ENCODE peak calls at places on chromosomes 3 and 15, in six cellular contexts. W is pancreas, K is heart left ventricle, M is left lung, R is lung, Y is heart right ventricle. V is an unnamed sample.

GRCh38 chr3:72176537-72177041 is 391.6 kb upstream of the PROK2 start:
- DNase-seq in W (no peak), K (no peak), M (no peak), R (no peak), Y (no peak), V (no peak)

GRCh38 chr3:56691165-56692000 is 8.3 kb upstream of the TASOR start:
- DNase-seq in W (no peak), K (no peak), M (peak; percentile 42), R (no peak), Y (no peak), V (no peak)

GRCh38 chr3:138070006-138070405 is 45.4 kb downstream of the DZIP1L start:
- DNase-seq in W (no peak), K (no peak), M (no peak), R (no peak), Y (no peak), V (no peak)

GRCh38 chr3:111610189-111610588 is 15.0 kb upstream of the ZBED2 start:
- DNase-seq in W (no peak), K (no peak), M (no peak), R (no peak), Y (no peak), V (no peak)

GRCh38 chr3:139611540-139611939 is 66.2 kb downstream of the NMNAT3 start:
- DNase-seq in W (no peak), K (no peak), M (no peak), R (no peak), Y (no peak), V (no peak)

GRCh38 chr3:159532577-159532976 is 456.1 kb upstream of the IL12A start:
- DNase-seq in W (no peak), K (no peak), M (no peak), R (no peak), Y (no peak), V (no peak)

GRCh38 chr15:25670025-25670554 is 193.0 kb downstream of the ATP10A start:
- DNase-seq in W (no peak), K (peak; percentile 79), M (no peak), R (peak; percentile 41), Y (peak; percentile 68), V (peak; percentile 31)

GRCh38 chr15:81098884-81099601 is 35.0 kb upstream of the CFAP161 start:
- DNase-seq in W (no peak), K (peak; percentile 75), M (no peak), R (peak; percentile 41), Y (peak; percentile 44), V (no peak)

GRCh38 chr3:159669024-159669476 is 319.6 kb upstream of the IL12A start:
- DNase-seq in W (no peak), K (no peak), M (no peak), R (peak; percentile 31), Y (no peak), V (no peak)

GRCh38 chr3:159113476-159113875 is 311.6 kb downstream of the MFSD1 start:
- DNase-seq in W (no peak), K (no peak), M (no peak), R (no peak), Y (no peak), V (no peak)

GRCh38 chr15:57640935-57641682 is 49.4 kb downstream of the MYZAP start:
- DNase-seq in W (no peak), K (no peak), M (no peak), R (no peak), Y (no peak), V (no peak)

GRCh38 chr15:47944911-47945310 is 175.9 kb upstream of the SLC24A5 start:
- DNase-seq in W (no peak), K (no peak), M (no peak), R (no peak), Y (no peak), V (no peak)

GRCh38 chr3:32457971-32458471 is 44.6 kb downstream of the CMTM6 start:
- DNase-seq in W (no peak), K (no peak), M (no peak), R (no peak), Y (no peak), V (no peak)

GRCh38 chr3:106837616-106838015 is 539.6 kb upstream of the CCDC54 start:
- DNase-seq in W (no peak), K (no peak), M (no peak), R (no peak), Y (no peak), V (no peak)

GRCh38 chr3:171358891-171359218 is 101.3 kb downstream of the TNIK start:
- DNase-seq in W (no peak), K (no peak), M (no peak), R (no peak), Y (no peak), V (no peak)

GRCh38 chr15:71411538-71412482 is 296.5 kb downstream of the THSD4 start:
- DNase-seq in W (no peak), K (no peak), M (no peak), R (peak; percentile 78), Y (no peak), V (peak; percentile 89)

GRCh38 chr3:103271575-103271974 is 836.8 kb downstream of the ZPLD1 start:
- DNase-seq in W (no peak), K (no peak), M (no peak), R (no peak), Y (no peak), V (no peak)

GRCh38 chr3:4711680-4711992 is 218.5 kb downstream of the ITPR1 start:
- DNase-seq in W (no peak), K (no peak), M (no peak), R (no peak), Y (no peak), V (no peak)
- TF ChIP-seq CTCF in W (no peak), K (no peak), M (no peak), R (no peak), Y (peak; percentile 0), V (no peak)

GRCh38 chr3:43291546-43291945 is 5.2 kb downstream of the SNRK start:
- DNase-seq in W (no peak), K (no peak), M (no peak), R (no peak), Y (no peak), V (no peak)
- H3K4me1 ChIP-seq in W (peaks cover 67% of the 10 kb centered on the region), K (peaks cover 94% of the 10 kb centered on the region), M (peaks cover 27% of the 10 kb centered on the region), R (peaks cover 11% of the 10 kb centered on the region), Y (peaks cover 88% of the 10 kb centered on the region), V (peaks cover 28% of the 10 kb centered on the region)

DNA sequence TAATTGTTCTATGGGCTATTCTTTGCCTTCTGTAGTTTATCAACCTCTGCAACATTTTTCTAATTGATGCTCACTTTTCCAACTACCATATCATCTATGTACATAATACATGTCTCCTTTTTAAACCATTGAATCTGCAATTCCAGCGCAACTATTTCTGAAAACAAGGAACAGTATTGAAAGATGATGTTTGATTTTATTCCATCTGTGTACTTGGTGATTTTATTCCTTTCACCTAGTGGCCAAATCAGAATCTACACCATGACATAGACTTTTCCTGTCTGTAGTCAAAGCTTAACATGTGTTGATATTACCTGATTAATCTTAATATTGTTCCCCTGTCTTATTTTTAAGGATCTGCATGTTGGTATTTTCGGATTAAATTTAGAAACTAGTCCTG is 13.0 kb downstream of the NKTR start:
- DNase-seq in W (no peak), K (no peak), M (no peak), R (no peak), Y (no peak), V (no peak)
- TF ChIP-seq CTCF in W (no peak), K (peak; percentile 34), M (peak; percentile 50), R (peak; percentile 9), Y (peak; percentile 55), V (peak; percentile 52)

DNA sequence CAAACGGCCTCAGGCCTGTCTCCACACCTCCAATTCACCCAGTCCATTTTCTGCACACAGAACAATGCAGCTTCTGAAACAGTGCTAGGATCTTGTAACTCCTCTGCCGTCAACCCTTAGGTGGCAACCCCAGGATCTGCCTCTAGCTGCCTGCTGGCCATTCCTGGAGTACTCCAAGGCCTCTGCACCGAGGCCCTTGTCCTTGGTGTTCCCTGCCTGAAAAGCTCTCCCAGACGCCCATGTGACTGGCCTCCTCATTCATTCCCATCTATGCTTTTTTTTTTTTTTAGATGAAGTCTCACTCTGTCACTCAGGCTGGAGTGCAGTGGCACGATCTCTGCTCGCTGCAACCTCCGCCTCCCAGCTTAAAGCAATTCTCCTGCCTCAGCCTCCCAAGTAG is 18.3 kb downstream of the RAB43 start:
- DNase-seq in W (no peak), K (no peak), M (no peak), R (no peak), Y (no peak), V (no peak)
- H3K4me1 ChIP-seq in W (no peaks in the 10 kb centered on the region), K (peaks cover 20% of the 10 kb centered on the region), M (no peaks in the 10 kb centered on the region), R (peaks cover 19% of the 10 kb centered on the region), Y (peaks cover 18% of the 10 kb centered on the region), V (no peaks in the 10 kb centered on the region)

DNA sequence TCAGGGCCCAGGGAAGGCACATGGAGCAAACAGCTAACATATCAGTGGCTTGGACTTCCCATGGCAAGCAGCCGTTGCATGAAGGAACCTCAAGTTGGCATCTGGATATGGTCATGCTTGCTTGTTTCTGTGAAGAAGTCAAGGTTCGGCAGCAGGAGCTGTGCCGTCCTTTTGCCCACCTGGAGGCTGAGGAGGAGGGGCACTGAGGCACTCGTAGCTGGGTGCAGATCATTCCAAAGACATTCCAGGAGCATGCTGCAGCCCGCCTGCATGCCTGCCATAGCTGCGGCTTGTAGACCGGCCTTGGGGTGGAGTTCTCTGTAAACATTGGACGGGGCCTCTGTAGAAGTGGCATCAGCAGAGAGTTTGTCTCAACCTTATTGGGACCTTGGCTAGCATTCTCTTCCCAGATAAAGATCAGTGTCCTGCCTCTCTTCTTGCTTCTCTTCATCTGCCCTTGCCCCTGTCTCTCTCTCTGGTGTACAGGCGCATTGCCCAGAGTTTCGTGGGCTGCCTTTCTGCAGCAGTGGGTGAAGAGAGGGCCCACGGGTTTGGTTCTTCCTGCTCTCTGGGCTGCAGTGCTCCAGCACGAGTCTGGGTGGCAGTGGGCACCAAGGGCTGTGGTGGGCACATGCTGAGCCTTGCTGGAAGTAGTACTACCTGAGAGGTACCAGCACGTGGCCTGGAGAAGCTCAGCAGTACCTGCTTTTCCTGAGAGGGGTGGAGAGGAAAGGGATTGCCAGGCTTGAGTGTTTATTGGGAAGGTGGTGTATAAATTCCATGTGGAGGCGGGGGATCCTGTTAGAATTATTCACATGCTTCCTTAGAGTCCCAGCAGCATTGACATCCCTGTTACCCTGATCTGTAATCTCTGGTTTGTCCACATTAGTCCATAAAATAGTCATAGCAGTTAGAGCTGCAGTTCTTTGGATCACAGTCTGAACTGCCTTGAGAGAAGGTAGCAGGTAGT is 49.4 kb downstream of the CHCHD6 start:
- DNase-seq in W (no peak), K (no peak), M (no peak), R (peak; percentile 69), Y (no peak), V (no peak)
- TF ChIP-seq CTCF in W (no peak), K (no peak), M (no peak), R (no peak), Y (no peak), V (no peak)

DNA sequence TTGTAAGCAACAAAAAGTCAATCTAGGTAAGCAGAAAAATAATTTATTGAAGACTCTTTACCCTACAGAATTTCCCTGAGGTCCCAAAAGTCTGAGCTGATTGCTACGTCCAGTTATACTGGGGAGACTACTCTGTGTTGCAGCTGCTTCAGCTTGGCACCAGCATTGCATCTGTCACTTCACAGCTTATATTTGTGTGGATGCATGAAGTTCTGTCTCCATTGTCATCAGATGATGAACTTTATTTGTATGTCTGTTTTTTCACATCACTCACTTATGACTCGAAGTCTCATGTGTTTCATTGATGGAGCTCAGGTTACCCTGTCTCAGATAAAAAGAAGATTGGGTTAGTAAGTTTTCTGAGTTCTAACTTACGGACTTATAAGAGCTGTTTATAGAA is 75.3 kb upstream of the LRRFIP2 start:
- DNase-seq in W (no peak), K (no peak), M (no peak), R (no peak), Y (no peak), V (no peak)
- H3K4me1 ChIP-seq in W (peaks cover 55% of the 10 kb centered on the region), K (peaks cover 60% of the 10 kb centered on the region), M (peaks cover 10% of the 10 kb centered on the region), R (peaks cover 7% of the 10 kb centered on the region), Y (peaks cover 65% of the 10 kb centered on the region), V (peaks cover 4% of the 10 kb centered on the region)

V was measured in colonic mucosa.